ENCODE peak calls at places on chromosomes 5 and 9, in six cellular contexts. I is prostate gland, J is HCT116, K is gastrocnemius medialis, C is GM12891, M is IMR-90. P is an unnamed sample.

GRCh38 chr9:111974092-111974681 is 77.6 kb downstream of the UGCG start:
- DNase-seq in C (no peak), M (peak; percentile 66), J (no peak), K (peak; percentile 52), I (no peak), P (peak; percentile 23)

GRCh38 chr5:60961685-60962084 is 16.7 kb downstream of the NDUFAF2 start:
- DNase-seq in C (no peak), K (no peak), J (no peak), I (no peak), M (peak; percentile 61), P (no peak)

GRCh38 chr9:96498796-96499195 is 48.8 kb downstream of the HABP4 start:
- DNase-seq in K (no peak), C (no peak), I (no peak), J (no peak), M (no peak), P (no peak)

GRCh38 chr9:127565231-127565630 is 46.8 kb upstream of the STXBP1 start:
- DNase-seq in M (no peak), C (no peak), I (no peak), K (no peak), J (no peak), P (no peak)

GRCh38 chr5:75335952-75336624 is 932 bp upstream of the HMGCR start:
- DNase-seq in M (peak; percentile 88), K (peak; percentile 21), C (peak; percentile 17), I (peak; percentile 51), J (peak; percentile 73), P (no peak)

GRCh38 chr5:168947212-168947868 is 353.6 kb downstream of the SLIT3 start:
- DNase-seq in I (no peak), M (peak; percentile 13), K (no peak), C (peak; percentile 51), J (no peak), P (no peak)

GRCh38 chr9:1829719-1830118 is 185.4 kb upstream of the SMARCA2 start:
- DNase-seq in M (no peak), K (no peak), J (no peak), I (no peak), C (no peak), P (no peak)

GRCh38 chr5:62312674-62313073 is 6.7 kb downstream of the KIF2A start:
- DNase-seq in C (no peak), I (no peak), M (no peak), K (no peak), J (no peak), P (no peak)

GRCh38 chr5:32713396-32714381 is 2.6 kb downstream of the NPR3 start:
- DNase-seq in K (no peak), C (peak; percentile 14), M (peak; percentile 57), J (no peak), I (peak; percentile 39), P (peak; percentile 58)

GRCh38 chr5:8458038-8458383 is 589.1 kb downstream of the MTRR start:
- DNase-seq in C (no peak), I (no peak), J (no peak), M (peak; percentile 23), K (no peak), P (no peak)

GRCh38 chr5:4879693-4880303 is 260.3 kb upstream of the ADAMTS16 start:
- DNase-seq in M (peak; percentile 47), C (peak; percentile 58), J (peak; percentile 39), I (peak; percentile 70), K (peak; percentile 67), P (peak; percentile 80)

GRCh38 chr9:130015353-130016019 is 27.5 kb downstream of the FNBP1 start:
- DNase-seq in C (no peak), K (no peak), I (no peak), M (no peak), J (no peak), P (no peak)

GRCh38 chr9:130008577-130008976 is 34.4 kb downstream of the FNBP1 start:
- DNase-seq in M (no peak), J (no peak), I (no peak), K (no peak), C (no peak), P (no peak)

GRCh38 chr9:130013326-130013725 is 29.7 kb downstream of the FNBP1 start:
- DNase-seq in M (no peak), I (no peak), K (no peak), C (no peak), J (no peak), P (no peak)

DNA sequence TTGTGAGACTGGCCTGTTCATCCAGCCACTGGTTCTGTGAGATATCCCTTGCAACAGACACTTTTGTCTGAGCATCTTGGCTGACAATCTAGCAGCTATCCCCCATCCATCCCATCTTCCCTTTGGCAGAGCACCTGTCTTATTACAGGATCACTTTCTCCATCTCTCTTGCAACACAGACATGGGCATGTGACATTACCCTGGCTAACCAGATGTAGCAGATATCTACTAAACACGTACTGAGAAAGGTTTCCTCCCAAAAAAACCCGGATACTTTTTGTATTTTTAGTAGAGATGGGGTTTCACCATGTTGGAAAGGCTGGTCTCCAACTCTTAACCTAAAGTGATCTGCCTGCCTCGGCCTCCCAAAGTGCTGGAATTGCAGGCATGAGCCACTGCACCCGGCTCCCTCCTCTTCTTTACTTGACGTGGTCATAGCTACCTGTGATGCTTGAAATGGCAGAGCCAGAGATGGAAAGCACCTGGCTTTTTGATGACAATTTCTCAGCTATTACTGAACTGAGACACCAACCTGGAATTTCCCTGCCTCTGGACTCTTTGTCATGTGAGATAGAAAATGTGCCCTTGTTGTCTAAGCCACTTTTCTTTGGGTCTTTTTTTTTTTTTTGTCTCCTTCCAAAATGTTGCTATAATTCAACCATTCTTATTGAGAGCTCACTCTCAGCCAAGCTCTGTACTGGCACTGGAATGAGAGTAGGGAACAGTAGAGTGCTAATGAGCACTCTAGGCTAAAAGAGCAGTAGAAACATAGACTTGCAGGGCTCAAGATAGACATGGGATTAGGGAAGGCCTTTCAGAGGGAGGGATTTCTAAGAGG is 32.6 kb downstream of the FNBP1 start:
- DNase-seq in M (no peak), C (no peak), K (no peak), I (no peak), J (no peak), P (peak; percentile 16)
- TF ChIP-seq POLR2A in M (no peak), C (peak; percentile 90), K (no peak), I (no peak), J (no peak), P (no peak)

GRCh38 chr9:135248111-135248510 is 160.6 kb downstream of the OLFM1 start:
- DNase-seq in M (no peak), I (no peak), J (peak; percentile 8), C (no peak), K (no peak), P (no peak)
- TF ChIP-seq POLR2A in M (no peak), I (no peak), J (no peak), C (no peak), K (no peak), P (no peak)

GRCh38 chr9:35748858-35749514 is at the start of the genes GBA2 and RGP1:
- DNase-seq in I (peak; percentile 76), C (peak; percentile 81), J (peak; percentile 42), M (peak; percentile 43), K (peak; percentile 87), P (peak; percentile 63)
- TF ChIP-seq POLR2A in I (peak; percentile 66), C (no peak), J (no peak), M (peak; percentile 61), K (peak; percentile 95), P (peak; percentile 23)

GRCh38 chr9:77865385-77865784 is 166.2 kb downstream of the GNAQ start:
- DNase-seq in C (no peak), M (no peak), K (no peak), J (no peak), I (no peak), P (no peak)
- TF ChIP-seq POLR2A in C (no peak), M (no peak), K (no peak), J (no peak), I (no peak), P (no peak)

DNA sequence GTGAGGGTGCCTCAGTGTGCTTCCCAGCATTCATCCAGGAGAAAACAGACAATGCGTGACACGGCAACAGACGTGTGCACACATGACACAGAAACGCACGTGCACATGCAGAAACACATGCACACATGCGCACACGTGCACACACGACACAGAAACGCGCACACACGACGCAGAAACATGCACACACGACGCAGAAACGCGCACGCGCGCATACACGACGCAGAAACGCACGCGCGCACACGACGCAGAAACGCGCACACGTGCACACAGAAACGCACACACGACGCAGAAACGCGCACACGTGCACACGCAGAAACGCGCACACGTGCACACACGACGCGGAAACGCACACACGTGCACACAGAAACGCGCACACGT is 16.5 kb downstream of the TPPP start:
- DNase-seq in J (no peak), K (no peak), C (no peak), I (no peak), M (no peak), P (no peak)
- TF ChIP-seq POLR2A in J (no peak), K (no peak), C (no peak), I (no peak), M (no peak), P (no peak)

DNA sequence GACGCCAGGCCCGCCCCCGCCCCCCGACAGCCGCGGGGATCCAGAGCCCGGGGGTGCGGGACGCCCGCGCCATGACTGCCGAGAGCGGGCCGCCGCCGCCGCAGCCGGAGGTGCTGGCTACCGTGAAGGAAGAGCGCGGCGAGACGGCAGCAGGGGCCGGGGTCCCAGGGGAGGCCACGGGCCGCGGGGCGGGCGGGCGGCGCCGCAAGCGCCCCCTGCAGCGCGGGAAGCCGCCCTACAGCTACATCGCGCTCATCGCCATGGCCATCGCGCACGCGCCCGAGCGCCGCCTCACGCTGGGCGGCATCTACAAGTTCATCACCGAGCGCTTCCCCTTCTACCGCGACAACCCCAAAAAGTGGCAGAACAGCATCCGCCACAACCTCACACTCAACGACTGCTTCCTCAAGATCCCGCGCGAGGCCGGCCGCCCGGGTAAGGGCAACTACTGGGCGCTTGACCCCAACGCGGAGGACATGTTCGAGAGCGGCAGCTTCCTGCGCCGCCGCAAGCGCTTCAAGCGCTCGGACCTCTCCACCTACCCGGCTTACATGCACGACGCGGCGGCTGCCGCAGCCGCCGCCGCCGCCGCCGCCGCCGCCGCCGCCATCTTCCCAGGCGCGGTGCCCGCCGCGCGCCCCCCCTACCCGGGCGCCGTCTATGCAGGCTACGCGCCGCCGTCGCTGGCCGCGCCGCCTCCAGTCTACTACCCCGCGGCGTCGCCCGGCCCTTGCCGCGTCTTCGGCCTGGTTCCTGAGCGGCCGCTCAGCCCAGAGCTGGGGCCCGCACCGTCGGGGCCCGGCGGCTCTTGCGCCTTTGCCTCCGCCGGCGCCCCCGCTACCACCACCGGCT is 1.0 kb downstream of the FOXE1 start:
- DNase-seq in M (peak; percentile 33), K (no peak), C (no peak), J (no peak), I (no peak), P (no peak)
- TF ChIP-seq POLR2A in M (no peak), K (no peak), C (no peak), J (no peak), I (no peak), P (no peak)

P was measured in breast epithelium.